ENCODE peak calls at places on chromosomes 16 and 17, in nine cellular contexts. One of them, this sample, is unnamed.

GRCh38 chr16:3576211-3576610 is 992 bp downstream of the NLRC3 start:
- DNase-seq in cardiac muscle cell: no peak
- DNase-seq in activated CD8-positive, alpha-beta T cell treated with anti-CD3 and anti-CD28 coated beads for 36 hours: peak
- DNase-seq in CD4-positive, alpha-beta T cell: no peak
- DNase-seq in uterus: no peak
- DNase-seq in AG10803: no peak
- DNase-seq in Panc1: no peak
- DNase-seq in RWPE1: no peak
- DNase-seq in GM20000: no peak
- DNase-seq in this sample: no peak

GRCh38 chr17:5821057-5821456 is 236.7 kb upstream of the NLRP1 start:
- DNase-seq in cardiac muscle cell: no peak
- DNase-seq in activated CD8-positive, alpha-beta T cell treated with anti-CD3 and anti-CD28 coated beads for 36 hours: peak
- DNase-seq in CD4-positive, alpha-beta T cell: no peak
- DNase-seq in uterus: no peak
- DNase-seq in AG10803: peak
- DNase-seq in Panc1: peak
- DNase-seq in RWPE1: peak
- DNase-seq in GM20000: no peak
- DNase-seq in this sample: no peak

GRCh38 chr16:67531247-67531646 is 2.6 kb downstream of the RIPOR1 start:
- DNase-seq in cardiac muscle cell: no peak
- DNase-seq in activated CD8-positive, alpha-beta T cell treated with anti-CD3 and anti-CD28 coated beads for 36 hours: no peak
- DNase-seq in CD4-positive, alpha-beta T cell: no peak
- DNase-seq in uterus: no peak
- DNase-seq in AG10803: no peak
- DNase-seq in Panc1: no peak
- DNase-seq in RWPE1: no peak
- DNase-seq in GM20000: no peak
- DNase-seq in this sample: no peak

GRCh38 chr17:68600123-68600880 is 865 bp downstream of the FAM20A start:
- DNase-seq in cardiac muscle cell: peak
- DNase-seq in activated CD8-positive, alpha-beta T cell treated with anti-CD3 and anti-CD28 coated beads for 36 hours: peak
- DNase-seq in CD4-positive, alpha-beta T cell: no peak
- DNase-seq in uterus: peak
- DNase-seq in AG10803: no peak
- DNase-seq in Panc1: no peak
- DNase-seq in RWPE1: no peak
- DNase-seq in GM20000: peak
- DNase-seq in this sample: no peak

GRCh38 chr16:55059146-55059545 is 128.5 kb downstream of the IRX5 start:
- DNase-seq in cardiac muscle cell: no peak
- DNase-seq in activated CD8-positive, alpha-beta T cell treated with anti-CD3 and anti-CD28 coated beads for 36 hours: no peak
- DNase-seq in CD4-positive, alpha-beta T cell: no peak
- DNase-seq in uterus: no peak
- DNase-seq in AG10803: no peak
- DNase-seq in Panc1: no peak
- DNase-seq in RWPE1: no peak
- DNase-seq in GM20000: no peak
- DNase-seq in this sample: no peak

GRCh38 chr16:72895951-72896350 is 152.0 kb downstream of the ZFHX3 start:
- DNase-seq in cardiac muscle cell: no peak
- DNase-seq in activated CD8-positive, alpha-beta T cell treated with anti-CD3 and anti-CD28 coated beads for 36 hours: no peak
- DNase-seq in CD4-positive, alpha-beta T cell: no peak
- DNase-seq in uterus: peak
- DNase-seq in AG10803: peak
- DNase-seq in Panc1: no peak
- DNase-seq in RWPE1: no peak
- DNase-seq in GM20000: no peak
- DNase-seq in this sample: no peak

GRCh38 chr17:44359001-44359400 is 4.7 kb downstream of the FAM171A2 start:
- DNase-seq in cardiac muscle cell: no peak
- DNase-seq in activated CD8-positive, alpha-beta T cell treated with anti-CD3 and anti-CD28 coated beads for 36 hours: no peak
- DNase-seq in CD4-positive, alpha-beta T cell: no peak
- DNase-seq in uterus: no peak
- DNase-seq in AG10803: no peak
- DNase-seq in Panc1: no peak
- DNase-seq in RWPE1: no peak
- DNase-seq in GM20000: no peak
- DNase-seq in this sample: no peak

GRCh38 chr17:79614248-79614647 is 3.4 kb upstream of the RBFOX3 start:
- DNase-seq in cardiac muscle cell: no peak
- DNase-seq in activated CD8-positive, alpha-beta T cell treated with anti-CD3 and anti-CD28 coated beads for 36 hours: no peak
- DNase-seq in CD4-positive, alpha-beta T cell: no peak
- DNase-seq in uterus: no peak
- DNase-seq in AG10803: no peak
- DNase-seq in Panc1: no peak
- DNase-seq in RWPE1: no peak
- DNase-seq in GM20000: no peak
- DNase-seq in this sample: no peak

DNA sequence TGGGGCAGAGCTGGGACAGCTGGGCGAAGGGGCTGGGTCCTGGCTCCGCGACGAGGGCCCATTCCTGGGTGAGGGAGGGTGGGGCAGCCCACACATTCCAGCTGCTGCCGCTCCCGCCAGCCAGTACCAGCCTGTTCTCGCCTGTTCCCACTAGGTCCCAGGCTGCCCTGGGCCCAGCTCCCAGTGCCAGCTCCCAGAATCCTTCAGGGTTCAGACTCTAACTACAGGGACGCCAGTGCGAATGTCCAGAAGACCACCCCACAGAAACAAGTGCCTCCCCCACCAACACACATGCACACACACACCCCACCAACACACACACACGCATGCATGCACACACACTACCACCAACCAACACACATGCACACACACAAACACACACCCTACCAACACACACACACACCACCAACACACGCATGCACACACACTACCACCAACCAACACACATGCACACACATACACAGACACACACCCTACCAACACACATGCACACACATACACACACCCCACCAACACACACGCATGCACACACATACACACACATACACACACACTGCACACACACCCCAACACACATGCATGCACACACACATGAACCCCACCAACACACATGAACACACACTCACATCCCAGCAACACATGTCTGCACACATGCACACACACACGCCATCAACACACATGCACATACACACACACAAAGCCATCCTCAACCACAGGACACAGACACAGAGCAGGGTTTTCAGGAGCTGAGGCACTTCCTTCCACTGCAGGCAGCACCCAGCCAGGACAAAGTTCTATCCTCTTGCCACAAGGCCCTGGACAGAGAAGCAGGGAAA is 27.5 kb upstream of the KRT17 start:
- DNase-seq in cardiac muscle cell: no peak
- DNase-seq in activated CD8-positive, alpha-beta T cell treated with anti-CD3 and anti-CD28 coated beads for 36 hours: no peak
- DNase-seq in CD4-positive, alpha-beta T cell: no peak
- DNase-seq in uterus: no peak
- DNase-seq in AG10803: peak
- DNase-seq in Panc1: no peak
- DNase-seq in RWPE1: peak
- DNase-seq in GM20000: no peak
- DNase-seq in this sample: peak
- TF ChIP-seq CTCF in cardiac muscle cell: no peak
- TF ChIP-seq CTCF in activated CD8-positive, alpha-beta T cell treated with anti-CD3 and anti-CD28 coated beads for 36 hours: no peak
- TF ChIP-seq CTCF in CD4-positive, alpha-beta T cell: no peak
- TF ChIP-seq CTCF in uterus: no peak
- TF ChIP-seq CTCF in AG10803: no peak
- TF ChIP-seq CTCF in Panc1: no peak
- TF ChIP-seq CTCF in RWPE1: no peak
- TF ChIP-seq CTCF in GM20000: no peak
- TF ChIP-seq CTCF in this sample: no peak

DNA sequence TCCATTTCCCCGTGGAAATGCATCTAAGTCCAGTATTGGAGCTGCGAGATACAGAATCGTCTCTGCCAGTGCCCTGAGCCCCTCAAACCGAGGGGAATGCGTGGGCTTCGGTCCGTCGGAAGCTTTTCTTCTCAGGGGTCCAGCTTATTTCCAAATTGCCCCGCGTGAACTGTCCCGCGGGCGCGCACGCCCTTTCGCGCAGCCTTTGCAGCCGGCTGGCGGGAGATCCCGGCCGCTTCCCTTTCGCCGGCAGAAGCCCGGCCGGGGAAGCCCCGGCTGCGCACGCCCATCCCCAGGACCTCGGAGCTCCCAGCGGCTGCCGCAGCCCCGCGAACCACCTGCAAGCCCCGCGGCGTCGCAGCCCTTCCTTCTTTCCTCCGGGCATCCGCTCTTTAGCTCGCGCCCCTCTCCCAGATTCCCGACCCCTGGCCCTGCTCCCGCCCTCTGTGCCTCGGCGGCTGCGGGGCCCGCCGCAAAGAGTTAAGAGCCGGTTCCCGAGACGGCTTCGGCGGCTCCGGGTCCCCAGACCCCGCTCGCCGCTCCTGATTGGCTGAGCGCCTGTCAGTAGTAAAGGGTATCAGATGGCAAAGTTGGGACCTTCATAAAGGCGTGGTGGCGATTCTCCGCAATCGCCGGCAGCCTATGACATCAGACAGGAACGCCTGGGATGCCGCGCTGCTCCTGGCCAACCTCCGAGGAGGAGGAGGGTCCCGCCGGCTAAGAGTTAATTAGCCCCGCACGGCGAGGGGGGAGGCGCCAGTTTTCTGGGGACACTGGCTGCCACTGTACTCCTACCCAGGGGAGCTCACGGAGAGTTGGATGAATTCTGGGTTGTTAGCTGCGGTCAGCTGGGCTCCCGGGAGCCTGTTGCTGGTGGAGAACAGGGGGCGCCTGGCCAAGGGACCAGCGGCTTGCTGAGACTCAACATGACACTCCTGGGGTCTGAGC is at the start of gene MYOCD:
- DNase-seq in cardiac muscle cell: peak
- DNase-seq in activated CD8-positive, alpha-beta T cell treated with anti-CD3 and anti-CD28 coated beads for 36 hours: peak
- DNase-seq in CD4-positive, alpha-beta T cell: no peak
- DNase-seq in uterus: peak
- DNase-seq in AG10803: no peak
- DNase-seq in Panc1: no peak
- DNase-seq in RWPE1: peak
- DNase-seq in GM20000: peak
- DNase-seq in this sample: no peak
- TF ChIP-seq CTCF in cardiac muscle cell: no peak
- TF ChIP-seq CTCF in activated CD8-positive, alpha-beta T cell treated with anti-CD3 and anti-CD28 coated beads for 36 hours: no peak
- TF ChIP-seq CTCF in CD4-positive, alpha-beta T cell: no peak
- TF ChIP-seq CTCF in uterus: no peak
- TF ChIP-seq CTCF in AG10803: no peak
- TF ChIP-seq CTCF in Panc1: no peak
- TF ChIP-seq CTCF in RWPE1: no peak
- TF ChIP-seq CTCF in GM20000: no peak
- TF ChIP-seq CTCF in this sample: no peak

GRCh38 chr16:89471225-89471624 is 19.1 kb downstream of the ANKRD11 start:
- DNase-seq in cardiac muscle cell: no peak
- DNase-seq in activated CD8-positive, alpha-beta T cell treated with anti-CD3 and anti-CD28 coated beads for 36 hours: no peak
- DNase-seq in CD4-positive, alpha-beta T cell: no peak
- DNase-seq in uterus: no peak
- DNase-seq in AG10803: peak
- DNase-seq in Panc1: no peak
- DNase-seq in RWPE1: no peak
- DNase-seq in GM20000: no peak
- DNase-seq in this sample: peak
- TF ChIP-seq CTCF in cardiac muscle cell: no peak
- TF ChIP-seq CTCF in activated CD8-positive, alpha-beta T cell treated with anti-CD3 and anti-CD28 coated beads for 36 hours: no peak
- TF ChIP-seq CTCF in CD4-positive, alpha-beta T cell: no peak
- TF ChIP-seq CTCF in uterus: no peak
- TF ChIP-seq CTCF in AG10803: no peak
- TF ChIP-seq CTCF in Panc1: no peak
- TF ChIP-seq CTCF in RWPE1: no peak
- TF ChIP-seq CTCF in GM20000: no peak
- TF ChIP-seq CTCF in this sample: no peak

GRCh38 chr17:4097165-4097960 is 45.5 kb downstream of the ZZEF1 start:
- DNase-seq in cardiac muscle cell: no peak
- DNase-seq in activated CD8-positive, alpha-beta T cell treated with anti-CD3 and anti-CD28 coated beads for 36 hours: no peak
- DNase-seq in CD4-positive, alpha-beta T cell: no peak
- DNase-seq in uterus: no peak
- DNase-seq in AG10803: no peak
- DNase-seq in Panc1: no peak
- DNase-seq in RWPE1: no peak
- DNase-seq in GM20000: no peak
- DNase-seq in this sample: no peak
- TF ChIP-seq CTCF in cardiac muscle cell: no peak
- TF ChIP-seq CTCF in activated CD8-positive, alpha-beta T cell treated with anti-CD3 and anti-CD28 coated beads for 36 hours: no peak
- TF ChIP-seq CTCF in CD4-positive, alpha-beta T cell: no peak
- TF ChIP-seq CTCF in uterus: no peak
- TF ChIP-seq CTCF in AG10803: no peak
- TF ChIP-seq CTCF in Panc1: no peak
- TF ChIP-seq CTCF in RWPE1: no peak
- TF ChIP-seq CTCF in GM20000: no peak
- TF ChIP-seq CTCF in this sample: no peak

DNA sequence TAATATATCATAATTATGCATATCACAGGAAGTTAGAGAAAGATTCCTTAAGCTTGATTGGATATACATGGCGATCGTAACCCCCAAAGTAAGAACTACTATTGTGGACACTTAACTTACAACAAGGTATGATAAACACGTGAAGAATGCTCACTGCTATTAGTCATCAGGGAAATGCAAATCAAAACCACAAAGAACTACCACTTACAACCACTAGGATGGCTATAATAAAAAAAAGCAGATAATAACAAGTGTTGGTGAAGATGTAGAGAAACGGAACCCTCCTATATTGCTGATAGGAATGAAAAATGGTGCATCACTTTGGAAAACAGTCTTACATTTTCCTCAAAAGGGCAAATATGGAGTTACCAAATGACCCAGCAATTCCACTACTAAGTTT is 265.9 kb downstream of the SLC39A11 start:
- DNase-seq in cardiac muscle cell: no peak
- DNase-seq in activated CD8-positive, alpha-beta T cell treated with anti-CD3 and anti-CD28 coated beads for 36 hours: no peak
- DNase-seq in CD4-positive, alpha-beta T cell: no peak
- DNase-seq in uterus: no peak
- DNase-seq in AG10803: no peak
- DNase-seq in Panc1: no peak
- DNase-seq in RWPE1: peak
- DNase-seq in GM20000: no peak
- DNase-seq in this sample: peak
- TF ChIP-seq CTCF in cardiac muscle cell: no peak
- TF ChIP-seq CTCF in activated CD8-positive, alpha-beta T cell treated with anti-CD3 and anti-CD28 coated beads for 36 hours: no peak
- TF ChIP-seq CTCF in CD4-positive, alpha-beta T cell: no peak
- TF ChIP-seq CTCF in uterus: no peak
- TF ChIP-seq CTCF in AG10803: no peak
- TF ChIP-seq CTCF in Panc1: no peak
- TF ChIP-seq CTCF in RWPE1: no peak
- TF ChIP-seq CTCF in GM20000: no peak
- TF ChIP-seq CTCF in this sample: peak

DNA sequence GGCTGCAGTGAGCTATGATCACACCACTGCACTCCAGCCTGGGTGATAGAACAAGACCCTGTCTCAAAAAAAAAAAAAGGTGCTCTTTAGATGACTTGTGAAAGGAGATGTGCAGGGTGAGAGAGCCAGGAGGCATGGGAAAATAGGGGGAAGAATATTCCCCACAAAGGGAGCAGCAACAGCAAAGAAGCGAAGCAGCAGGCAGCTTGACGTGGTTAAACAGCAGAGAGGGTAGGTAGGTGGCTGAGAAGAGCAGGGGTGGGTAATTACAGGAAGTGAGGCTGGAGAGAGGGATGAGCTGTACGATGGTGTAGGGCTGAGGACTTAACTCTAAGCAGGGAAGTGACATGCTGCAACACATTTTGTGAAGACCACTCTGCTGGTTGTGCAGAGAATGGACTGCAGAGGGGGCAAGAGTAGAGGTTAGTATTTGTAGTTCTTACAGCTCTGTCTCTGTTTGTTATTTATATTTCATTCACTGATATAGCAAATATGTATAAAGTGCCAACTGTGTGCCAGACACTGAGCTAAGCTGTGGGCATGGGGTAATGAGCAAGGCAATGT is 1.6 kb downstream of the HEATR3 start:
- DNase-seq in cardiac muscle cell: peak
- DNase-seq in activated CD8-positive, alpha-beta T cell treated with anti-CD3 and anti-CD28 coated beads for 36 hours: peak
- DNase-seq in CD4-positive, alpha-beta T cell: peak
- DNase-seq in uterus: peak
- DNase-seq in AG10803: peak
- DNase-seq in Panc1: no peak
- DNase-seq in RWPE1: peak
- DNase-seq in GM20000: peak
- DNase-seq in this sample: no peak
- TF ChIP-seq CTCF in cardiac muscle cell: peak
- TF ChIP-seq CTCF in activated CD8-positive, alpha-beta T cell treated with anti-CD3 and anti-CD28 coated beads for 36 hours: peak
- TF ChIP-seq CTCF in CD4-positive, alpha-beta T cell: peak
- TF ChIP-seq CTCF in uterus: peak
- TF ChIP-seq CTCF in AG10803: peak
- TF ChIP-seq CTCF in Panc1: no peak
- TF ChIP-seq CTCF in RWPE1: peak
- TF ChIP-seq CTCF in GM20000: peak
- TF ChIP-seq CTCF in this sample: peak